ENCODE peak calls at places on chromosomes 5 and 9, in four cellular contexts. G is A172; M is posterior cingulate gyrus; S is stimulated activated CD8-positive, alpha-beta memory T cell treated with anti-CD3 and anti-CD28 coated beads, Interleukin-4, amount 100 ng/mL, for 4 hours. L is an unnamed sample.

GRCh38 chr5:145780961-145781360 is 54.2 kb downstream of the PRELID2 start:
- DNase-seq in G (no peak), M (no peak), S (no peak), L (no peak)

GRCh38 chr5:56480305-56481146 is 247.4 kb upstream of the ANKRD55 start:
- DNase-seq in G (no peak), M (peak), S (no peak), L (peak)

GRCh38 chr5:8843766-8844165 is 702.1 kb downstream of the SEMA5A start:
- DNase-seq in G (peak), M (peak), S (no peak), L (no peak)

GRCh38 chr5:543755-544674 is 19.8 kb upstream of the SLC9A3 start:
- DNase-seq in G (no peak), M (peak), S (peak), L (peak)

GRCh38 chr5:59040007-59040803 is 457.3 kb downstream of the RAB3C start:
- DNase-seq in G (no peak), M (no peak), S (no peak), L (no peak)

GRCh38 chr5:53362521-53362941 is 117.9 kb upstream of the FST start:
- DNase-seq in G (peak), M (no peak), S (no peak), L (no peak)

GRCh38 chr9:113545068-113545467 is 81.5 kb downstream of the RGS3 start:
- DNase-seq in G (no peak), M (peak), S (no peak), L (no peak)

GRCh38 chr9:27355166-27355565 is 58.2 kb upstream of the EQTN start:
- DNase-seq in G (no peak), M (no peak), S (no peak), L (no peak)

GRCh38 chr9:37290881-37291485 is 131.5 kb upstream of the GRHPR start:
- DNase-seq in G (peak), M (no peak), S (no peak), L (no peak)

GRCh38 chr5:10567781-10568321 is 4.0 kb downstream of the ANKRD33B start:
- DNase-seq in G (no peak), M (no peak), S (no peak), L (no peak)

GRCh38 chr5:128532127-128532526 is 5.9 kb downstream of the FBN2 start:
- DNase-seq in G (no peak), M (no peak), S (no peak), L (no peak)

GRCh38 chr9:112489876-112490661 is 3.4 kb downstream of the KIAA1958 start:
- DNase-seq in G (no peak), M (no peak), S (no peak), L (no peak)

GRCh38 chr9:136088939-136089696 is 6.0 kb downstream of the NACC2 start:
- DNase-seq in G (no peak), M (no peak), S (no peak), L (no peak)

GRCh38 chr5:76537073-76537543 is 86.1 kb downstream of the F2RL2 start:
- DNase-seq in G (no peak), M (no peak), S (no peak), L (no peak)

GRCh38 chr5:143343042-143343441 is 60.4 kb downstream of the NR3C1 start:
- DNase-seq in G (no peak), M (no peak), S (no peak), L (no peak)

GRCh38 chr5:130110333-130110732 is 206.1 kb downstream of the CHSY3 start:
- DNase-seq in G (no peak), M (no peak), S (no peak), L (no peak)

GRCh38 chr5:97600486-97600885 is 417.4 kb upstream of the RIOK2 start:
- DNase-seq in G (no peak), M (no peak), S (no peak), L (no peak)

GRCh38 chr5:109920736-109921135 is 231.0 kb downstream of the MAN2A1 start:
- DNase-seq in G (no peak), M (no peak), S (no peak), L (no peak)